ENCODE peak calls at places on chromosomes 2 and 18, in seven cellular contexts. T is hepatocyte, C is HCT116, J is neural progenitor cell, R is GM23338, N is PC-3, D is MM.1S. F is an unnamed sample.

GRCh38 chr18:51621103-51621969 is 423.9 kb upstream of the MEX3C start:
- DNase-seq in J (peak; percentile 81), R (peak; percentile 83), D (peak; percentile 73), T (peak; percentile 81), C (peak; percentile 1), N (peak; percentile 36), F (peak; percentile 69)

GRCh38 chr2:231334179-231334930 is 61.2 kb upstream of the B3GNT7 start:
- DNase-seq in N (no peak), J (no peak), R (no peak), C (no peak), T (no peak), D (no peak), F (no peak)

GRCh38 chr2:18800240-18800971 is 211.0 kb upstream of the NT5C1B start:
- DNase-seq in R (peak; percentile 2), T (peak; percentile 6), C (no peak), D (no peak), J (no peak), N (no peak), F (no peak)

GRCh38 chr18:79695856-79696850 is 16.6 kb downstream of the CTDP1 start:
- DNase-seq in T (no peak), J (no peak), R (no peak), N (no peak), D (no peak), C (no peak), F (no peak)

GRCh38 chr2:186595219-186595618 is 5.4 kb downstream of the ITGAV start:
- DNase-seq in N (peak; percentile 23), J (no peak), C (no peak), T (no peak), R (peak; percentile 25), D (no peak), F (peak; percentile 20)

GRCh38 chr18:63285332-63285731 is 34.2 kb downstream of the BCL2 start:
- DNase-seq in T (no peak), C (no peak), R (no peak), N (no peak), J (no peak), D (no peak), F (no peak)

GRCh38 chr2:163604941-163605555 is 130.8 kb downstream of the FIGN start:
- DNase-seq in T (no peak), R (no peak), C (no peak), N (peak; percentile 48), J (no peak), D (no peak), F (peak; percentile 59)

GRCh38 chr2:23028106-23028505 is 356.9 kb upstream of the KLHL29 start:
- DNase-seq in T (peak; percentile 42), D (no peak), C (no peak), R (no peak), J (no peak), N (no peak), F (no peak)

GRCh38 chr18:13235326-13235937 is 16.9 kb downstream of the LDLRAD4 start:
- DNase-seq in N (peak; percentile 20), T (no peak), R (no peak), C (no peak), D (no peak), J (no peak), F (no peak)

GRCh38 chr2:217162533-217162932 is 302.7 kb upstream of the TNP1 start:
- DNase-seq in T (peak; percentile 30), J (peak; percentile 19), D (peak; percentile 10), R (no peak), C (peak; percentile 43), N (peak; percentile 94), F (peak; percentile 81)

GRCh38 chr2:33723322-33723721 is 124.2 kb upstream of the FAM98A start:
- DNase-seq in T (no peak), C (no peak), R (no peak), D (no peak), N (no peak), J (no peak), F (no peak)

GRCh38 chr18:34965108-34965507 is 76.1 kb upstream of the MAPRE2 start:
- DNase-seq in R (no peak), T (peak; percentile 28), C (no peak), N (no peak), D (no peak), J (no peak), F (no peak)

GRCh38 chr2:149383340-149383739 is 53.0 kb downstream of the LYPD6 start:
- DNase-seq in C (no peak), N (peak; percentile 23), T (no peak), R (no peak), D (no peak), J (no peak), F (peak; percentile 92)

GRCh38 chr2:138671566-138671965 is 108.6 kb downstream of the NXPH2 start:
- DNase-seq in R (no peak), T (no peak), J (no peak), C (no peak), N (no peak), D (no peak), F (no peak)

GRCh38 chr2:28432362-28432761 is 39.7 kb downstream of the FOSL2 start:
- DNase-seq in N (no peak), C (no peak), D (no peak), T (no peak), R (no peak), J (no peak), F (no peak)

GRCh38 chr2:85511008-85511895 is 27.7 kb upstream of the MAT2A start:
- DNase-seq in N (peak; percentile 77), D (no peak), C (no peak), R (no peak), T (no peak), J (no peak), F (no peak)

GRCh38 chr2:88624477-88624876 is 2.8 kb downstream of the EIF2AK3 start:
- DNase-seq in C (no peak), R (no peak), D (no peak), T (no peak), J (no peak), N (no peak), F (no peak)

GRCh38 chr2:88628569-88628939 is 1.3 kb upstream of the EIF2AK3 start:
- DNase-seq in R (no peak), J (no peak), T (no peak), N (no peak), C (no peak), D (no peak), F (no peak)

GRCh38 chr2:88626171-88627054 is 851 bp downstream of the EIF2AK3 start:
- DNase-seq in T (peak; percentile 55), R (peak; percentile 68), C (no peak), J (peak; percentile 69), D (peak; percentile 55), N (peak; percentile 25), F (peak; percentile 71)

GRCh38 chr2:88627856-88628568 is 748 bp upstream of the EIF2AK3 start:
- DNase-seq in C (peak; percentile 91), N (peak; percentile 87), R (peak; percentile 96), T (peak; percentile 95), D (peak; percentile 89), J (peak; percentile 92), F (peak; percentile 99)

GRCh38 chr2:88627055-88627855 is at the start of gene EIF2AK3:
- DNase-seq in N (peak; percentile 100), D (peak; percentile 100), J (peak; percentile 100), T (peak; percentile 99), C (peak; percentile 100), R (peak; percentile 100), F (peak; percentile 100)
- TF ChIP-seq EZH2 in N (no peak), D (no peak), J (no peak), T (no peak), C (no peak), R (no peak), F (no peak)

GRCh38 chr18:3593904-3594759 is 144.2 kb downstream of the TGIF1 start:
- DNase-seq in J (peak; percentile 94), R (peak; percentile 86), C (peak; percentile 95), D (peak; percentile 75), N (peak; percentile 94), T (peak; percentile 92), F (peak; percentile 97)
- H3K27ac ChIP-seq in J (peak overlapping the region; percentile 85), R (peak overlapping the region; percentile 88), C (peak overlapping the region; percentile 100), D (peak overlapping the region; percentile 61), N (peak overlapping the region; percentile 99), T (peak overlapping the region; percentile 98), F (peak overlapping the region; percentile 100)

DNA sequence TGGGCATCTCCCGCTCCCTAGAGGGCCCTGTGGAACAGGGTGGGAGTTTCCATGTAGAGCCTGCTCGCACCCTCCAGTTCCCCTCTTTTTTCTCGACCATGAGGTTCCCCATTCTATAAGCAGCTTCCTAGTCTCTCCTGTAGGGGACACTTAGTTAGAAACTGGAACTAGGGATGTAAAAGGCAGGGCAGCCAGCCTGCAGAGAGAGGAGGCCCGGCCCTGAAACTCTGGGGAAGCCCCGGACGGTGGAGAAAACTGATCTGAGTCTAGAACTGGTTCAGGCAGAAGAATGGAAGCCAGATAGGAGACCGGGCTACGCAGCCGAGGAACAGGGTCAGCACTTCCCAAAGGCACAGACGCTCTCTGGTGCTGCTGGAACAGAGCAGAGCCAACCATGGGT is 51.6 kb upstream of the ATG16L1 start:
- DNase-seq in J (no peak), D (no peak), T (no peak), C (no peak), R (peak; percentile 22), N (no peak), F (no peak)
- TF ChIP-seq EZH2phosphoT487 in J (no peak), D (no peak), T (no peak), C (no peak), R (no peak), N (no peak), F (no peak)

DNA sequence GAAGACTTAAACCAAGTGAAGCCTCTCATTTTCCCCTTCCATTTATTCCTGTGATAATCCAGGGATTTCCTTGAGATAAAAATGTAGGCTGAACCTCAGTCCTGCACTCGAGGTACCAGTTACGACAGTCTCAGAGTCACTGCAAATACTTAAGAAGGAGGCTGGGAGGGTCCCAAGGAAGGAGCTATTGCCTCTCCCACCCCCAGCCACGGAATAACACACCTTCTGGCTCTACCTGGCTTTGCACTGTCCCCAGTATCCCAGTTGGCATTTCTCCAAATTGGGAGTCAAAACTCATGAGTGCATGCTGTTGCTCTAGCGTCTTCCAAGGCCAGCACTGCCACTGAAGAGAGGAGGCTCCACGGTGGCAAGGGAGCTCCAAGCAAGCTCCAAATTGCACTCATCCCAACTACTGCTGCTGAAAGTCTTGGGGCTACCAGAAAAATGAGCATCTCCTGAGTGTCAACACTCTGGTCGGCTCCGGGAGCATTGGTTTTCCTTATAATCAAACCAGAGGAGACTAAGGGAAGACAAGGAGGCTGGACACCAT is 1.6 kb downstream of the SCTR start:
- DNase-seq in C (no peak), T (no peak), D (no peak), J (no peak), N (no peak), R (no peak), F (no peak)
- TF ChIP-seq EZH2 in C (no peak), T (no peak), D (no peak), J (no peak), N (no peak), R (no peak), F (no peak)

F was measured in GM23248.